ENCODE peak calls at places on chromosomes 13 and 19, in four cellular contexts. One of them, this sample, is unnamed.

GRCh38 chr13:73224708-73225107 is 165.9 kb downstream of the KLF5 start:
- DNase-seq in Right ventricle myocardium superior: no peak
- DNase-seq in nephron progenitor cell: no peak
- DNase-seq in mucosa of gallbladder: no peak
- DNase-seq in this sample: no peak

GRCh38 chr19:45798995-45799517 is 6.4 kb upstream of the DMWD start:
- DNase-seq in mucosa of gallbladder: peak; percentile 56
- DNase-seq in Right ventricle myocardium superior: no peak
- DNase-seq in nephron progenitor cell: peak; percentile 78
- DNase-seq in this sample: no peak

GRCh38 chr13:76711515-76712182 is 174.6 kb downstream of the KCTD12 start:
- DNase-seq in mucosa of gallbladder: peak; percentile 46
- DNase-seq in Right ventricle myocardium superior: peak; percentile 35
- DNase-seq in nephron progenitor cell: no peak
- DNase-seq in this sample: no peak

GRCh38 chr13:50344717-50345116 is 329.5 kb downstream of the KCNRG start:
- DNase-seq in nephron progenitor cell: no peak
- DNase-seq in Right ventricle myocardium superior: no peak
- DNase-seq in mucosa of gallbladder: no peak
- DNase-seq in this sample: no peak

GRCh38 chr13:103640617-103641016 is 574.4 kb upstream of the SLC10A2 start:
- DNase-seq in Right ventricle myocardium superior: no peak
- DNase-seq in nephron progenitor cell: no peak
- DNase-seq in mucosa of gallbladder: no peak
- DNase-seq in this sample: no peak

GRCh38 chr13:52832268-52832667 is 16.2 kb downstream of the PCDH8 start:
- DNase-seq in Right ventricle myocardium superior: no peak
- DNase-seq in nephron progenitor cell: no peak
- DNase-seq in mucosa of gallbladder: no peak
- DNase-seq in this sample: no peak

GRCh38 chr19:6161271-6161850 is 25.9 kb downstream of the ACSBG2 start:
- DNase-seq in mucosa of gallbladder: peak; percentile 16
- DNase-seq in Right ventricle myocardium superior: peak; percentile 37
- DNase-seq in nephron progenitor cell: peak; percentile 17
- DNase-seq in this sample: peak; percentile 76

GRCh38 chr13:20099319-20099718 is 61.5 kb downstream of the GJA3 start:
- DNase-seq in nephron progenitor cell: no peak
- DNase-seq in mucosa of gallbladder: no peak
- DNase-seq in Right ventricle myocardium superior: no peak
- DNase-seq in this sample: no peak

GRCh38 chr13:25037057-25037813 is 58.7 kb upstream of the PABPC3 start:
- DNase-seq in nephron progenitor cell: peak; percentile 64
- DNase-seq in mucosa of gallbladder: peak; percentile 57
- DNase-seq in Right ventricle myocardium superior: no peak
- DNase-seq in this sample: no peak

GRCh38 chr19:47239610-47240296 is 8.8 kb upstream of the BBC3 start:
- DNase-seq in Right ventricle myocardium superior: no peak
- DNase-seq in nephron progenitor cell: peak; percentile 83
- DNase-seq in mucosa of gallbladder: no peak
- DNase-seq in this sample: peak; percentile 85

GRCh38 chr19:35154535-35155406 is at the start of gene FXYD5:
- DNase-seq in Right ventricle myocardium superior: peak; percentile 81
- DNase-seq in mucosa of gallbladder: peak; percentile 54
- DNase-seq in nephron progenitor cell: peak; percentile 68
- DNase-seq in this sample: peak; percentile 91

GRCh38 chr13:40127925-40128324 is 472.5 kb downstream of the COG6 start:
- DNase-seq in Right ventricle myocardium superior: no peak
- DNase-seq in nephron progenitor cell: no peak
- DNase-seq in mucosa of gallbladder: no peak
- DNase-seq in this sample: no peak

GRCh38 chr19:28884786-28885476 is 328.0 kb downstream of the UQCRFS1 start:
- DNase-seq in Right ventricle myocardium superior: peak; percentile 49
- DNase-seq in nephron progenitor cell: no peak
- DNase-seq in mucosa of gallbladder: no peak
- DNase-seq in this sample: no peak

GRCh38 chr19:16571689-16572331 is 405 bp downstream of the SLC35E1 start:
- DNase-seq in nephron progenitor cell: no peak
- DNase-seq in mucosa of gallbladder: no peak
- DNase-seq in Right ventricle myocardium superior: peak; percentile 59
- DNase-seq in this sample: peak; percentile 88

GRCh38 chr19:53157601-53158000 is 1.3 kb downstream of the ZNF347 start:
- DNase-seq in nephron progenitor cell: peak; percentile 24
- DNase-seq in mucosa of gallbladder: no peak
- DNase-seq in Right ventricle myocardium superior: no peak
- DNase-seq in this sample: no peak

GRCh38 chr19:10086032-10086903 is at the start of gene SHFL:
- DNase-seq in nephron progenitor cell: peak; percentile 65
- DNase-seq in Right ventricle myocardium superior: peak; percentile 88
- DNase-seq in mucosa of gallbladder: peak; percentile 80
- DNase-seq in this sample: peak; percentile 92

GRCh38 chr19:8618751-8619150 is 8.2 kb upstream of the ADAMTS10 start:
- DNase-seq in Right ventricle myocardium superior: no peak
- DNase-seq in nephron progenitor cell: no peak
- DNase-seq in mucosa of gallbladder: no peak
- DNase-seq in this sample: no peak

GRCh38 chr13:108428691-108429090 is 159.2 kb downstream of the TNFSF13B start:
- DNase-seq in Right ventricle myocardium superior: no peak
- DNase-seq in mucosa of gallbladder: no peak
- DNase-seq in nephron progenitor cell: no peak
- DNase-seq in this sample: no peak

GRCh38 chr19:21092107-21092506 is 10.1 kb downstream of the ZNF714 start:
- DNase-seq in mucosa of gallbladder: no peak
- DNase-seq in Right ventricle myocardium superior: no peak
- DNase-seq in nephron progenitor cell: no peak
- DNase-seq in this sample: no peak

GRCh38 chr19:8209111-8209964 is at the start of gene CERS4:
- DNase-seq in mucosa of gallbladder: peak; percentile 40
- DNase-seq in nephron progenitor cell: peak; percentile 91
- DNase-seq in Right ventricle myocardium superior: peak; percentile 87
- DNase-seq in this sample: peak; percentile 93

GRCh38 chr13:29893438-29893837 is 43.0 kb upstream of the UBL3 start:
- DNase-seq in nephron progenitor cell: no peak
- DNase-seq in mucosa of gallbladder: no peak
- DNase-seq in Right ventricle myocardium superior: no peak
- DNase-seq in this sample: no peak

GRCh38 chr19:45075215-45076028 is 856 bp downstream of the ZNF296 start:
- DNase-seq in Right ventricle myocardium superior: peak; percentile 84
- DNase-seq in nephron progenitor cell: peak; percentile 28
- DNase-seq in mucosa of gallbladder: peak; percentile 70
- DNase-seq in this sample: peak; percentile 96

GRCh38 chr19:41903161-41903953 is 20.4 kb downstream of the ARHGEF1 start:
- DNase-seq in mucosa of gallbladder: no peak
- DNase-seq in nephron progenitor cell: peak; percentile 48
- DNase-seq in Right ventricle myocardium superior: no peak
- DNase-seq in this sample: no peak

GRCh38 chr19:33312065-33312464 is 9.7 kb upstream of the CEBPA start:
- DNase-seq in nephron progenitor cell: no peak
- DNase-seq in Right ventricle myocardium superior: no peak
- DNase-seq in mucosa of gallbladder: no peak
- DNase-seq in this sample: no peak

GRCh38 chr13:79090552-79091159 is 315.4 kb downstream of the RBM26 start:
- DNase-seq in nephron progenitor cell: no peak
- DNase-seq in mucosa of gallbladder: no peak
- DNase-seq in Right ventricle myocardium superior: no peak
- DNase-seq in this sample: no peak

GRCh38 chr19:2236285-2237050 is at the start of the genes PLEKHJ1 and SF3A2:
- DNase-seq in mucosa of gallbladder: peak; percentile 96
- DNase-seq in nephron progenitor cell: peak; percentile 97
- DNase-seq in Right ventricle myocardium superior: peak; percentile 98
- DNase-seq in this sample: peak; percentile 99

GRCh38 chr13:45092668-45093067 is 27.6 kb upstream of the GTF2F2 start:
- DNase-seq in mucosa of gallbladder: no peak
- DNase-seq in Right ventricle myocardium superior: no peak
- DNase-seq in nephron progenitor cell: no peak
- DNase-seq in this sample: no peak

GRCh38 chr19:2490659-2491058 is 14.7 kb downstream of the GADD45B start:
- DNase-seq in nephron progenitor cell: no peak
- DNase-seq in mucosa of gallbladder: no peak
- DNase-seq in Right ventricle myocardium superior: no peak
- DNase-seq in this sample: no peak

GRCh38 chr19:3652422-3652821 is 25.8 kb upstream of the CACTIN start:
- DNase-seq in nephron progenitor cell: no peak
- DNase-seq in Right ventricle myocardium superior: no peak
- DNase-seq in mucosa of gallbladder: no peak
- DNase-seq in this sample: no peak

GRCh38 chr13:98022210-98022609 is 68.7 kb downstream of the IPO5 start:
- DNase-seq in mucosa of gallbladder: no peak
- DNase-seq in Right ventricle myocardium superior: no peak
- DNase-seq in nephron progenitor cell: no peak
- DNase-seq in this sample: no peak